ENCODE peak calls at places on chromosomes 13 and 19, in six cellular contexts. B, A, M, Q, R and N are unnamed samples.

GRCh38 chr13:109667754-109668360 is 118.5 kb downstream of the IRS2 start:
- DNase-seq in Q (no peak), M (no peak), A (no peak), R (peak), B (no peak), N (no peak)

GRCh38 chr13:56893843-56894242 is 246.9 kb upstream of the PRR20A start:
- DNase-seq in B (no peak), A (no peak), Q (no peak), M (no peak), R (no peak), N (no peak)

GRCh38 chr13:76884571-76885202 is 1.5 kb downstream of the KCTD12 start:
- DNase-seq in R (peak), B (no peak), Q (peak), M (no peak), A (no peak), N (no peak)

GRCh38 chr19:1263198-1263597 is 5.9 kb upstream of the CIRBP start:
- DNase-seq in Q (no peak), B (no peak), R (no peak), A (no peak), M (no peak), N (no peak)

GRCh38 chr13:74966814-74967213 is 515.2 kb downstream of the TBC1D4 start:
- DNase-seq in B (peak), M (no peak), Q (no peak), A (no peak), R (peak), N (no peak)

GRCh38 chr19:40778045-40778864 is at the start of gene RAB4B:
- DNase-seq in M (peak), B (peak), R (peak), A (peak), Q (peak), N (peak)

GRCh38 chr19:24029941-24030636 is 56.9 kb upstream of the ZNF254 start:
- DNase-seq in A (no peak), M (no peak), B (no peak), R (no peak), Q (no peak), N (no peak)

GRCh38 chr13:29524176-29524575 is 71.3 kb downstream of the SLC7A1 start:
- DNase-seq in A (no peak), B (peak), R (no peak), Q (no peak), M (peak), N (no peak)

GRCh38 chr19:17479325-17479791 is 9.0 kb downstream of the SLC27A1 start:
- DNase-seq in Q (no peak), B (no peak), A (no peak), R (peak), M (no peak), N (no peak)

GRCh38 chr19:17337675-17338439 is 504 bp downstream of the GTPBP3 start:
- DNase-seq in R (peak), A (no peak), B (no peak), M (no peak), Q (no peak), N (no peak)

GRCh38 chr13:79986890-79987289 is 354.0 kb downstream of the SPRY2 start:
- DNase-seq in R (no peak), M (no peak), A (no peak), B (no peak), Q (no peak), N (no peak)

GRCh38 chr13:28392896-28393295 is 102.0 kb downstream of the FLT1 start:
- DNase-seq in M (no peak), B (no peak), Q (no peak), R (no peak), A (no peak), N (no peak)

GRCh38 chr19:1986357-1987162 is 29.0 kb downstream of the BTBD2 start:
- DNase-seq in A (no peak), M (no peak), R (no peak), Q (no peak), B (no peak), N (no peak)

GRCh38 chr19:38949580-38950367 is 19.0 kb downstream of the MRPS12 start:
- DNase-seq in M (peak), Q (peak), A (peak), B (peak), R (peak), N (peak)

GRCh38 chr19:35958660-35959039 is 22.5 kb downstream of the LRFN3 start:
- DNase-seq in A (no peak), Q (no peak), M (no peak), B (no peak), R (no peak), N (no peak)

GRCh38 chr13:113670541-113670940 is 3.5 kb downstream of the GRK1 start:
- DNase-seq in B (no peak), A (no peak), Q (peak), M (no peak), R (no peak), N (no peak)

GRCh38 chr13:95652821-95653220 is 8.3 kb upstream of the DZIP1 start:
- DNase-seq in R (no peak), M (no peak), B (no peak), A (no peak), Q (no peak), N (no peak)

GRCh38 chr19:15393963-15394362 is 14.4 kb upstream of the AKAP8 start:
- DNase-seq in Q (no peak), B (no peak), M (no peak), A (no peak), R (no peak), N (no peak)

GRCh38 chr13:22618002-22618401 is 562.8 kb upstream of the SGCG start:
- DNase-seq in A (no peak), Q (no peak), R (no peak), M (no peak), B (no peak), N (no peak)

GRCh38 chr13:67023088-67023893 is 206.8 kb downstream of the PCDH9 start:
- DNase-seq in M (no peak), Q (no peak), A (no peak), R (no peak), B (no peak), N (no peak)

GRCh38 chr13:33441015-33441414 is 155.5 kb upstream of the STARD13 start:
- DNase-seq in B (no peak), Q (no peak), R (peak), A (no peak), M (no peak), N (no peak)

GRCh38 chr19:1156305-1156801 is 17.7 kb downstream of the SBNO2 start:
- DNase-seq in B (no peak), A (no peak), M (no peak), Q (peak), R (no peak), N (no peak)

GRCh38 chr13:93029536-93029935 is 197.1 kb upstream of the GPC6 start:
- DNase-seq in M (no peak), Q (no peak), R (no peak), A (no peak), B (no peak), N (no peak)

GRCh38 chr19:44582581-44583265 is 30.6 kb upstream of the IGSF23 start:
- DNase-seq in M (peak), B (peak), Q (no peak), R (peak), A (no peak), N (no peak)
- TF ChIP-seq CTCF in M (peak), B (peak), Q (no peak), R (peak), A (no peak), N (peak)

GRCh38 chr19:45445139-45445538 is 21.4 kb upstream of the ERCC1 start:
- DNase-seq in B (no peak), A (no peak), Q (no peak), M (no peak), R (no peak), N (no peak)

GRCh38 chr19:45443462-45444317 is 20.0 kb upstream of the ERCC1 start:
- DNase-seq in A (peak), M (peak), Q (peak), B (peak), R (peak), N (peak)

GRCh38 chr19:45442927-45443461 is 19.3 kb upstream of the ERCC1 start:
- DNase-seq in B (peak), M (no peak), A (peak), R (peak), Q (peak), N (no peak)

GRCh38 chr19:45446295-45446694 is 21.5 kb upstream of the FOSB start:
- DNase-seq in Q (no peak), B (no peak), A (no peak), M (no peak), R (no peak), N (no peak)

GRCh38 chr19:45444318-45445041 is 20.8 kb upstream of the ERCC1 start:
- DNase-seq in A (peak), R (peak), B (peak), M (peak), Q (peak), N (peak)
- TF ChIP-seq CTCF in A (no peak), R (no peak), B (no peak), M (no peak), Q (peak), N (peak)

GRCh38 chr19:56671613-56671994 is at the start of gene ZNF835:
- DNase-seq in Q (peak), B (peak), A (peak), R (peak), M (peak), N (no peak)
- TF ChIP-seq CTCF in Q (peak), B (peak), A (no peak), R (no peak), M (no peak), N (no peak)

GRCh38 chr19:11890634-11891033 is 3.1 kb downstream of the ZNF69 start:
- DNase-seq in B (no peak), R (no peak), M (no peak), Q (no peak), A (no peak), N (no peak)

GRCh38 chr19:11887247-11887617 is 350 bp upstream of the ZNF69 start:
- DNase-seq in Q (no peak), A (no peak), R (peak), M (no peak), B (peak), N (no peak)

GRCh38 chr19:11887618-11888531 is at the start of gene ZNF69:
- DNase-seq in B (peak), M (peak), R (peak), Q (peak), A (peak), N (peak)
- TF ChIP-seq CTCF in B (no peak), M (no peak), R (peak), Q (no peak), A (no peak), N (peak)

GRCh38 chr13:103190841-103191240 is 124.6 kb upstream of the SLC10A2 start:
- DNase-seq in Q (no peak), R (no peak), M (no peak), A (no peak), B (no peak), N (no peak)

GRCh38 chr13:103187621-103188020 is 121.4 kb upstream of the SLC10A2 start:
- DNase-seq in Q (no peak), A (no peak), B (no peak), M (no peak), R (no peak), N (no peak)

GRCh38 chr13:103184413-103184812 is 118.2 kb upstream of the SLC10A2 start:
- DNase-seq in A (no peak), Q (no peak), M (no peak), B (no peak), R (no peak), N (no peak)

DNA sequence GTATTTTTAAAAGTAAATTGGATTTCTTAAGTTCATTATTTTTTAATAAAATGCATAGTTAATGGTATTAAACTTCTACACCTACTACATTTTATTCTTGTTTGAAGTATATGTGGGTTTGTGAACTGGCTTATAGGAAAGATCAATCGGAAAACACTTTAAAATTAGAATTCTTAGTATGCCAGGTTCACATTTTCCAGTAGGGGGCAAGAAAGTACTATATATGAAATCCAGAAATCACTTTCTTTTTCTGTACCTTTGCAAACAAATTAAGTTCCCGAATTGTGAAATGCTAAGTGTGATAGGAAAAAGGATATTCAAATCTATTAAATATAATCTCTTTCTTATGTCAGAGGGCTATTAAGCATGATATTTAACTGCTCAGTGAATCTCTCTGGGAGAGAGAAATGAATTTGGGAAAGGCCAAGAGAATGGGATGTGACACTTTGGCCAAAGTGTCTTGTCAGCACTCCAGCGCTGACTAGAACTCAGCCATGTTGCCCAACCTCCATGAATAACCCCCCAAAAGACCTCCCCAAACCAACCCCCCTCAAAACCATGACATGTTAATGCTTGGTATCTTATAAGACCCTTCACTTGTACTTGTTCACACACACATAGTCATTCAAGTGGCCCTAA is 122.6 kb upstream of the SLC10A2 start:
- DNase-seq in R (peak), Q (no peak), B (no peak), A (no peak), M (no peak), N (no peak)
- TF ChIP-seq CTCF in R (peak), Q (no peak), B (peak), A (no peak), M (no peak), N (peak)

GRCh38 chr13:43894438-43894837 is 14.7 kb downstream of the LACC1 start:
- DNase-seq in R (peak), B (no peak), A (no peak), M (no peak), Q (no peak), N (no peak)
- TF ChIP-seq CTCF in R (peak), B (no peak), A (no peak), M (no peak), Q (no peak), N (peak)

DNA sequence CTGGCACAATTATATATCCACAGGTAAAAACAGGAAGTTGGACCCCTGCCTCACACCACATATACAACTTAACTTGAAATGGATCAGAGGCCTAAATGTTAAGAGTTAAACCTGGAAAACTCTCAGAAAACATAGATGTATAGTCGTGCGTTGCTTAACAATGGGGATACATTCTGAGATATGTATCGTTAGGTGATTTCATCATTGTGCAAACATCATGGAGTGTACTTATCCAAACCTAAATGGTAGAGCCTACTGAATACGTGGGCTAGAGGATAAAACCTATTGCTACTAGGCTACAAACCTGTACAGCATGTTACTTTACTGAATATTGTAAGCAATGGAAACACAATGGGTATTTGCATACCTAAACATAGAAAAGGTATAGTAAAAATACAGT is 14.8 kb upstream of the CALM3 start:
- DNase-seq in A (no peak), M (no peak), R (no peak), B (no peak), Q (no peak), N (no peak)
- TF ChIP-seq CTCF in A (no peak), M (no peak), R (no peak), B (no peak), Q (no peak), N (no peak)